ENCODE peak calls at places on chromosomes 5 and 9, in six cellular contexts. O, Q, G, W, Z and C are unnamed samples.

GRCh38 chr5:15993334-15993733 is 186.3 kb downstream of the MARCHF11 start:
- DNase-seq in Z (no peak), W (no peak), G (peak; percentile 51), Q (no peak), O (no peak), C (peak; percentile 75)

GRCh38 chr5:122101636-122102285 is 23.7 kb upstream of the LOX start:
- DNase-seq in O (no peak), Z (no peak), W (peak; percentile 72), G (peak; percentile 57), Q (no peak), C (peak; percentile 70)

GRCh38 chr9:137353223-137354152 is 51.4 kb upstream of the NRARP start:
- DNase-seq in W (no peak), Z (no peak), O (peak; percentile 66), G (no peak), Q (peak; percentile 70), C (no peak)

GRCh38 chr5:171162602-171163001 is 146.4 kb upstream of the TLX3 start:
- DNase-seq in G (peak; percentile 6), Z (no peak), W (peak; percentile 44), Q (no peak), O (no peak), C (peak; percentile 50)

GRCh38 chr9:96852676-96853075 is 1.6 kb downstream of the ZNF782 start:
- DNase-seq in O (no peak), G (no peak), W (no peak), Z (no peak), Q (no peak), C (peak; percentile 44)

GRCh38 chr5:155050384-155051019 is 36.9 kb downstream of the KIF4B start:
- DNase-seq in Q (no peak), O (no peak), G (no peak), Z (no peak), W (no peak), C (no peak)

GRCh38 chr5:135426102-135427082 is 20.8 kb downstream of the DCANP1 start:
- DNase-seq in Q (no peak), W (peak; percentile 61), Z (no peak), G (peak; percentile 62), O (no peak), C (peak; percentile 58)

GRCh38 chr5:146529984-146530383 is 14.0 kb upstream of the GPR151 start:
- DNase-seq in W (no peak), G (no peak), Q (no peak), O (no peak), Z (no peak), C (no peak)

GRCh38 chr5:123670981-123671557 is 159.1 kb downstream of the CSNK1G3 start:
- DNase-seq in Z (peak; percentile 32), W (peak; percentile 75), Q (no peak), G (peak; percentile 22), O (no peak), C (peak; percentile 57)

GRCh38 chr5:52799358-52799982 is 11.8 kb downstream of the ITGA1 start:
- DNase-seq in G (peak; percentile 63), Z (peak; percentile 25), O (peak; percentile 45), W (peak; percentile 88), Q (peak; percentile 85), C (peak; percentile 91)

GRCh38 chr5:15938186-15938585 is 241.4 kb downstream of the MARCHF11 start:
- DNase-seq in Q (no peak), Z (no peak), W (no peak), G (no peak), O (no peak), C (no peak)

GRCh38 chr9:23826120-23826629 is at the start of gene ELAVL2:
- DNase-seq in W (peak; percentile 100), Q (no peak), G (no peak), Z (no peak), O (peak; percentile 89), C (peak; percentile 85)

GRCh38 chr9:114289571-114290481 is 33.1 kb upstream of the ORM1 start:
- DNase-seq in Q (peak; percentile 60), Z (no peak), W (no peak), O (no peak), G (no peak), C (no peak)

GRCh38 chr5:130963798-130964197 is 201.3 kb downstream of the HINT1 start:
- DNase-seq in O (no peak), Q (no peak), W (no peak), G (no peak), Z (no peak), C (no peak)

GRCh38 chr5:57033103-57033502 is 81.2 kb upstream of the MIER3 start:
- DNase-seq in Z (no peak), O (no peak), Q (no peak), G (no peak), W (no peak), C (no peak)

GRCh38 chr5:105956456-105957177 is 1714.1 kb downstream of the EFNA5 start:
- DNase-seq in G (no peak), Z (no peak), W (no peak), O (no peak), Q (no peak), C (no peak)

GRCh38 chr5:177469061-177469628 is 4.3 kb downstream of the DBN1 start:
- DNase-seq in Z (no peak), Q (no peak), O (peak; percentile 85), G (peak; percentile 58), W (peak; percentile 54), C (peak; percentile 70)

GRCh38 chr9:2260401-2261306 is 245.5 kb downstream of the SMARCA2 start:
- DNase-seq in O (no peak), Z (no peak), W (no peak), Q (no peak), G (peak; percentile 15), C (peak; percentile 57)

GRCh38 chr5:172678902-172679301 is 37.8 kb downstream of the NEURL1B start:
- DNase-seq in Q (no peak), G (no peak), Z (no peak), O (peak; percentile 89), W (peak; percentile 52), C (no peak)

GRCh38 chr5:142685418-142686209 is at the start of gene FGF1:
- DNase-seq in Q (peak; percentile 88), G (no peak), Z (no peak), W (no peak), O (peak; percentile 77), C (no peak)

GRCh38 chr5:177362871-177363507 is 5.3 kb downstream of the RGS14 start:
- DNase-seq in G (no peak), Z (peak; percentile 58), W (peak; percentile 83), O (peak; percentile 76), Q (no peak), C (peak; percentile 60)

GRCh38 chr9:138025417-138025816 is 147.8 kb downstream of the CACNA1B start:
- DNase-seq in G (no peak), Z (no peak), O (no peak), W (no peak), Q (no peak), C (no peak)

GRCh38 chr5:178425621-178426068 is 164.5 kb downstream of the COL23A1 start:
- DNase-seq in Z (no peak), G (no peak), O (no peak), W (no peak), Q (peak; percentile 73), C (no peak)

GRCh38 chr5:169978744-169979143 is 1.6 kb downstream of the INSYN2B start:
- DNase-seq in Q (no peak), O (no peak), W (peak; percentile 37), G (no peak), Z (no peak), C (no peak)

GRCh38 chr9:79165006-79165405 is 406.8 kb upstream of the TLE4 start:
- DNase-seq in W (no peak), G (peak; percentile 50), Z (no peak), O (no peak), Q (no peak), C (peak; percentile 47)

GRCh38 chr9:135500525-135501260 is at the start of gene MRPS2:
- DNase-seq in Q (peak; percentile 89), G (peak; percentile 77), Z (peak; percentile 76), W (peak; percentile 97), O (peak; percentile 93), C (peak; percentile 86)

GRCh38 chr5:134153241-134153640 is 23.5 kb downstream of the SKP1 start:
- DNase-seq in W (no peak), Q (no peak), O (no peak), G (no peak), Z (no peak), C (no peak)

GRCh38 chr5:43121565-43122484 is 1.1 kb downstream of the ZNF131 start:
- DNase-seq in W (peak; percentile 73), Q (no peak), O (no peak), G (peak; percentile 65), Z (no peak), C (peak; percentile 66)

GRCh38 chr9:114503009-114503408 is 2.3 kb downstream of the WHRN start:
- DNase-seq in G (no peak), O (no peak), Q (no peak), Z (no peak), W (peak; percentile 53), C (no peak)

GRCh38 chr9:2838356-2838983 is 5.4 kb downstream of the PUM3 start:
- DNase-seq in Q (no peak), W (no peak), Z (no peak), O (no peak), G (no peak), C (no peak)

GRCh38 chr5:82365744-82366228 is 87.6 kb upstream of the RPS23 start:
- DNase-seq in Z (peak; percentile 35), O (no peak), W (no peak), Q (no peak), G (peak; percentile 15), C (peak; percentile 29)

GRCh38 chr5:14183187-14183939 is 40.2 kb downstream of the TRIO start:
- DNase-seq in G (no peak), Q (no peak), Z (no peak), O (peak; percentile 64), W (no peak), C (no peak)

GRCh38 chr5:78920604-78921003 is 64.5 kb downstream of the ARSB start:
- DNase-seq in O (no peak), W (peak; percentile 63), Z (no peak), Q (no peak), G (peak; percentile 35), C (no peak)

GRCh38 chr9:124010665-124011321 is 775 bp upstream of the LHX2 start:
- DNase-seq in Z (no peak), W (peak; percentile 67), Q (no peak), O (no peak), G (no peak), C (peak; percentile 47)

GRCh38 chr9:37839491-37840461 is 39.2 kb downstream of the DCAF10 start:
- DNase-seq in G (peak; percentile 12), Z (no peak), O (no peak), Q (no peak), W (no peak), C (peak; percentile 44)

GRCh38 chr5:176611435-176611834 is 1.5 kb upstream of the GPRIN1 start:
- DNase-seq in G (peak; percentile 81), W (peak; percentile 93), Z (peak; percentile 52), Q (no peak), O (peak; percentile 80), C (peak; percentile 78)

GRCh38 chr9:5642170-5642569 is 13.3 kb downstream of the RIC1 start:
- DNase-seq in O (no peak), Z (no peak), Q (no peak), W (no peak), G (no peak), C (no peak)